ENCODE peak calls at places on chromosomes 7 and 10, in eight cellular contexts. T is hippocampal formation; I is foreskin fibroblast; Q is esophagus muscularis mucosa; P is posterior cingulate gyrus; R is HT-29; C is stimulated activated CD4-positive, alpha-beta T cell treated with anti-CD3 and anti-CD28 coated beads, Interleukin-1b, Interleukin-23, amount 100 ng/mL, for 1 hour; L is nucleus accumbens. F is an unnamed sample.

GRCh38 chr10:88147000-88147798 is 283.8 kb downstream of the PTEN start:
- DNase-seq in T (no peak), I (peak), Q (no peak), P (no peak), R (no peak), C (no peak), L (no peak), F (peak)

GRCh38 chr7:64877714-64878610 is 25.1 kb upstream of the ZNF273 start:
- DNase-seq in T (no peak), I (no peak), Q (peak), P (no peak), R (no peak), C (no peak), L (no peak), F (no peak)

GRCh38 chr7:36630112-36630650 is 94.1 kb downstream of the AOAH start:
- DNase-seq in T (no peak), I (no peak), Q (no peak), P (no peak), R (no peak), C (no peak), L (no peak), F (no peak)

GRCh38 chr10:101217450-101218281 is 11.6 kb downstream of the LBX1 start:
- DNase-seq in T (no peak), I (no peak), Q (no peak), P (no peak), R (no peak), C (no peak), L (no peak), F (peak)

GRCh38 chr7:150425670-150426069 is 24.8 kb upstream of the GIMAP8 start:
- DNase-seq in T (no peak), I (no peak), Q (no peak), P (no peak), R (no peak), C (no peak), L (no peak), F (no peak)

GRCh38 chr10:100522945-100523344 is 3.3 kb upstream of the SEC31B start:
- DNase-seq in T (no peak), I (no peak), Q (no peak), P (no peak), R (no peak), C (no peak), L (no peak), F (no peak)

GRCh38 chr10:20971901-20972300 is 74.8 kb upstream of the NEBL start:
- DNase-seq in T (no peak), I (no peak), Q (no peak), P (no peak), R (no peak), C (no peak), L (no peak), F (no peak)

GRCh38 chr10:23197416-23197861 is 5.3 kb downstream of the PTF1A start:
- DNase-seq in T (no peak), I (no peak), Q (peak), P (no peak), R (no peak), C (no peak), L (no peak), F (no peak)

GRCh38 chr7:100015232-100016208 is at the start of gene ZKSCAN1:
- DNase-seq in T (peak), I (peak), Q (peak), P (peak), R (peak), C (peak), L (peak), F (peak)

GRCh38 chr7:129855234-129855673 is 97.5 kb downstream of the UBE2H start:
- DNase-seq in T (no peak), I (peak), Q (no peak), P (no peak), R (no peak), C (no peak), L (no peak), F (peak)

GRCh38 chr7:44108768-44109750 is 4.9 kb downstream of the AEBP1 start:
- DNase-seq in T (no peak), I (no peak), Q (no peak), P (no peak), R (no peak), C (no peak), L (no peak), F (no peak)

GRCh38 chr7:70193514-70193913 is 595.2 kb downstream of the AUTS2 start:
- DNase-seq in T (no peak), I (no peak), Q (no peak), P (no peak), R (peak), C (no peak), L (no peak), F (peak)

GRCh38 chr10:130254168-130255061 is 118.2 kb downstream of the GLRX3 start:
- DNase-seq in T (no peak), I (no peak), Q (no peak), P (no peak), R (no peak), C (no peak), L (no peak), F (no peak)

GRCh38 chr10:67306588-67307205 is 380.9 kb downstream of the LRRTM3 start:
- DNase-seq in T (peak), I (no peak), Q (no peak), P (no peak), R (peak), C (no peak), L (no peak), F (peak)

GRCh38 chr10:95873651-95874050 is 34.1 kb upstream of the CC2D2B start:
- DNase-seq in T (no peak), I (no peak), Q (no peak), P (no peak), R (no peak), C (no peak), L (no peak), F (no peak)

GRCh38 chr7:105488219-105488571 is 33.9 kb downstream of the PUS7 start:
- DNase-seq in T (no peak), I (no peak), Q (no peak), P (no peak), R (no peak), C (no peak), L (no peak), F (no peak)

GRCh38 chr10:100817268-100817839 is 72.0 kb downstream of the PAX2 start:
- DNase-seq in T (no peak), I (no peak), Q (no peak), P (no peak), R (no peak), C (no peak), L (no peak), F (no peak)

GRCh38 chr10:31011660-31012022 is 20.0 kb downstream of the ZNF438 start:
- DNase-seq in T (no peak), I (peak), Q (no peak), P (no peak), R (no peak), C (no peak), L (no peak), F (no peak)

GRCh38 chr7:69630292-69630691 is 32.0 kb downstream of the AUTS2 start:
- DNase-seq in T (no peak), I (peak), Q (no peak), P (no peak), R (no peak), C (no peak), L (no peak), F (peak)

GRCh38 chr7:64881461-64882287 is 21.4 kb upstream of the ZNF273 start:
- DNase-seq in T (no peak), I (no peak), Q (peak), P (no peak), R (no peak), C (no peak), L (no peak), F (no peak)

GRCh38 chr7:618539-619355 is 99.1 kb upstream of the PDGFA start:
- DNase-seq in T (no peak), I (no peak), Q (no peak), P (no peak), R (peak), C (no peak), L (no peak), F (no peak)

F was measured in cardiac fibroblast.